ENCODE peak calls at places on chromosomes 1 and 21, in six cellular contexts. One of them, this sample, is unnamed.

GRCh38 chr1:37755951-37756350 is 9.0 kb downstream of the EPHA10 start:
- DNase-seq in psoas muscle: no peak
- DNase-seq in adrenal gland: no peak
- DNase-seq in foreskin melanocyte: no peak
- DNase-seq in naive B cell: no peak
- DNase-seq in GM12865: no peak
- DNase-seq in this sample: no peak

GRCh38 chr1:233656032-233656620 is 42.2 kb downstream of the KCNK1 start:
- DNase-seq in foreskin melanocyte: no peak
- DNase-seq in naive B cell: no peak
- DNase-seq in GM12865: peak
- DNase-seq in adrenal gland: no peak
- DNase-seq in psoas muscle: no peak
- DNase-seq in this sample: no peak

GRCh38 chr21:41280115-41280919 is 36.3 kb upstream of the FAM3B start:
- DNase-seq in naive B cell: no peak
- DNase-seq in psoas muscle: no peak
- DNase-seq in GM12865: no peak
- DNase-seq in adrenal gland: no peak
- DNase-seq in foreskin melanocyte: no peak
- DNase-seq in this sample: no peak

GRCh38 chr1:56715161-56715560 is 70.0 kb downstream of the PRKAA2 start:
- DNase-seq in adrenal gland: no peak
- DNase-seq in naive B cell: no peak
- DNase-seq in GM12865: no peak
- DNase-seq in foreskin melanocyte: no peak
- DNase-seq in psoas muscle: no peak
- DNase-seq in this sample: no peak

GRCh38 chr1:41700581-41700980 is 216.1 kb upstream of the EDN2 start:
- DNase-seq in psoas muscle: no peak
- DNase-seq in naive B cell: no peak
- DNase-seq in GM12865: no peak
- DNase-seq in foreskin melanocyte: no peak
- DNase-seq in adrenal gland: no peak
- DNase-seq in this sample: no peak

GRCh38 chr1:29415861-29416260 is 179.5 kb downstream of the PTPRU start:
- DNase-seq in psoas muscle: no peak
- DNase-seq in naive B cell: no peak
- DNase-seq in adrenal gland: no peak
- DNase-seq in GM12865: no peak
- DNase-seq in foreskin melanocyte: no peak
- DNase-seq in this sample: no peak

GRCh38 chr1:204288061-204288588 is 71.6 kb downstream of the PLEKHA6 start:
- DNase-seq in GM12865: no peak
- DNase-seq in naive B cell: no peak
- DNase-seq in foreskin melanocyte: no peak
- DNase-seq in adrenal gland: no peak
- DNase-seq in psoas muscle: peak
- DNase-seq in this sample: no peak

GRCh38 chr1:23960291-23960718 is 677 bp downstream of the PNRC2 start:
- DNase-seq in adrenal gland: no peak
- DNase-seq in foreskin melanocyte: peak
- DNase-seq in naive B cell: no peak
- DNase-seq in psoas muscle: no peak
- DNase-seq in GM12865: peak
- DNase-seq in this sample: no peak

GRCh38 chr1:110440877-110441276 is 10.1 kb upstream of the PROK1 start:
- DNase-seq in naive B cell: no peak
- DNase-seq in GM12865: no peak
- DNase-seq in adrenal gland: peak
- DNase-seq in psoas muscle: peak
- DNase-seq in foreskin melanocyte: no peak
- DNase-seq in this sample: no peak

GRCh38 chr1:32014199-32014936 is 700 bp downstream of the KHDRBS1 start:
- DNase-seq in adrenal gland: peak
- DNase-seq in foreskin melanocyte: peak
- DNase-seq in naive B cell: peak
- DNase-seq in psoas muscle: peak
- DNase-seq in GM12865: peak
- DNase-seq in this sample: peak

GRCh38 chr1:10965621-10966226 is 46.7 kb upstream of the TARDBP start:
- DNase-seq in foreskin melanocyte: no peak
- DNase-seq in adrenal gland: no peak
- DNase-seq in GM12865: peak
- DNase-seq in psoas muscle: no peak
- DNase-seq in naive B cell: peak
- DNase-seq in this sample: no peak

GRCh38 chr1:242811092-242811840 is 286.8 kb upstream of the PLD5 start:
- DNase-seq in GM12865: no peak
- DNase-seq in adrenal gland: no peak
- DNase-seq in psoas muscle: no peak
- DNase-seq in naive B cell: no peak
- DNase-seq in foreskin melanocyte: no peak
- DNase-seq in this sample: no peak

GRCh38 chr1:210657806-210658205 is 329.1 kb downstream of the HHAT start:
- DNase-seq in psoas muscle: no peak
- DNase-seq in foreskin melanocyte: peak
- DNase-seq in naive B cell: no peak
- DNase-seq in GM12865: no peak
- DNase-seq in adrenal gland: no peak
- DNase-seq in this sample: no peak

GRCh38 chr1:208868554-208868953 is 624.4 kb upstream of the PLXNA2 start:
- DNase-seq in adrenal gland: no peak
- DNase-seq in psoas muscle: no peak
- DNase-seq in GM12865: no peak
- DNase-seq in naive B cell: no peak
- DNase-seq in foreskin melanocyte: no peak
- DNase-seq in this sample: no peak

GRCh38 chr1:112841825-112842224 is 114.2 kb downstream of the SLC16A1 start:
- DNase-seq in GM12865: peak
- DNase-seq in naive B cell: peak
- DNase-seq in psoas muscle: no peak
- DNase-seq in foreskin melanocyte: no peak
- DNase-seq in adrenal gland: no peak
- DNase-seq in this sample: no peak

GRCh38 chr1:156291226-156292061 is 4.0 kb downstream of the GLMP start:
- DNase-seq in naive B cell: peak
- DNase-seq in GM12865: no peak
- DNase-seq in foreskin melanocyte: peak
- DNase-seq in psoas muscle: peak
- DNase-seq in adrenal gland: peak
- DNase-seq in this sample: no peak

GRCh38 chr1:234861761-234862160 is 251.8 kb upstream of the IRF2BP2 start:
- DNase-seq in foreskin melanocyte: no peak
- DNase-seq in GM12865: no peak
- DNase-seq in psoas muscle: no peak
- DNase-seq in adrenal gland: no peak
- DNase-seq in naive B cell: no peak
- DNase-seq in this sample: no peak

GRCh38 chr1:214427871-214428277 is 123.5 kb downstream of the PTPN14 start:
- DNase-seq in GM12865: peak
- DNase-seq in psoas muscle: no peak
- DNase-seq in adrenal gland: no peak
- DNase-seq in foreskin melanocyte: peak
- DNase-seq in naive B cell: peak
- DNase-seq in this sample: peak

GRCh38 chr1:44553771-44554170 is 120.5 kb downstream of the TMEM53 start:
- DNase-seq in foreskin melanocyte: no peak
- DNase-seq in adrenal gland: no peak
- DNase-seq in psoas muscle: no peak
- DNase-seq in GM12865: no peak
- DNase-seq in naive B cell: no peak
- DNase-seq in this sample: no peak